ENCODE peak calls at places on chromosomes 6 and 20, in four cellular contexts. N is SK-N-SH, B is HCT116, R is HepG2. U is an unnamed sample.

GRCh38 chr6:154123567-154123966 is 84.5 kb downstream of the OPRM1 start:
- DNase-seq in B (no peak), R (no peak), N (no peak), U (no peak)

GRCh38 chr6:73081955-73082354 is 143.3 kb downstream of the KHDC1L start:
- DNase-seq in B (no peak), R (no peak), N (no peak), U (no peak)

GRCh38 chr20:38004416-38004815 is 28.8 kb downstream of the TTI1 start:
- DNase-seq in B (no peak), R (no peak), N (no peak), U (no peak)

GRCh38 chr20:62829231-62830230 is 12.7 kb downstream of the COL9A3 start:
- DNase-seq in R (no peak), B (no peak), N (peak), U (no peak)

GRCh38 chr6:89506716-89507597 is 74.0 kb downstream of the ANKRD6 start:
- DNase-seq in N (no peak), B (no peak), R (peak), U (no peak)

GRCh38 chr6:33860006-33860405 is 56.2 kb upstream of the MLN start:
- DNase-seq in R (no peak), B (no peak), N (no peak), U (no peak)

GRCh38 chr20:11891827-11892521 is 25.7 kb upstream of the BTBD3 start:
- DNase-seq in N (peak), B (peak), R (peak), U (peak)

GRCh38 chr20:44572551-44573500 is 9.6 kb upstream of the PKIG start:
- DNase-seq in R (no peak), N (no peak), B (no peak), U (no peak)

GRCh38 chr20:32052090-32052791 is at the start of gene HCK:
- DNase-seq in R (no peak), N (peak), B (no peak), U (no peak)

GRCh38 chr6:161303628-161304340 is 29.9 kb upstream of the AGPAT4 start:
- DNase-seq in B (no peak), R (no peak), N (no peak), U (no peak)

GRCh38 chr6:53794073-53794719 is 609 bp upstream of the LRRC1 start:
- DNase-seq in N (peak), B (peak), R (peak), U (no peak)

GRCh38 chr6:12751694-12752304 is 35.2 kb downstream of the PHACTR1 start:
- DNase-seq in R (peak), B (no peak), N (no peak), U (peak)

GRCh38 chr6:46963626-46964025 is 41.9 kb upstream of the ADGRF5 start:
- DNase-seq in N (no peak), B (no peak), R (no peak), U (no peak)

GRCh38 chr6:145507251-145507650 is 228.1 kb downstream of the EPM2A start:
- DNase-seq in B (no peak), N (no peak), R (no peak), U (no peak)

GRCh38 chr6:73624896-73625295 is 28.9 kb downstream of the SLC17A5 start:
- DNase-seq in B (no peak), N (no peak), R (no peak), U (no peak)

GRCh38 chr20:40493551-40493950 is 195.5 kb downstream of the MAFB start:
- DNase-seq in R (no peak), B (peak), N (no peak), U (no peak)

GRCh38 chr6:11460001-11460668 is 77.4 kb upstream of the TMEM170B start:
- DNase-seq in N (no peak), B (no peak), R (no peak), U (no peak)

GRCh38 chr6:61887425-61887824 is 398.6 kb downstream of the KHDRBS2 start:
- DNase-seq in B (no peak), R (no peak), N (no peak), U (no peak)

GRCh38 chr20:35088231-35088794 is 4.3 kb downstream of the TRPC4AP start:
- DNase-seq in N (no peak), B (no peak), R (no peak), U (no peak)

GRCh38 chr6:161044335-161044734 is 52.8 kb downstream of the MAP3K4 start:
- DNase-seq in B (no peak), N (no peak), R (no peak), U (no peak)

GRCh38 chr6:152600022-152600421 is 37.1 kb downstream of the SYNE1 start:
- DNase-seq in N (no peak), R (no peak), B (no peak), U (no peak)

GRCh38 chr6:2783188-2783957 is 18.2 kb downstream of the WRNIP1 start:
- DNase-seq in R (no peak), N (no peak), B (no peak), U (peak)

GRCh38 chr20:45970646-45971424 is 1.2 kb downstream of the ZNF335 start:
- DNase-seq in R (no peak), B (no peak), N (peak), U (no peak)

GRCh38 chr20:31569163-31570020 is 35.7 kb upstream of the ID1 start:
- DNase-seq in R (peak), B (no peak), N (peak), U (peak)

GRCh38 chr6:119979862-119980261 is 630.3 kb upstream of the MAN1A1 start:
- DNase-seq in B (peak), N (no peak), R (peak), U (peak)

GRCh38 chr6:142118926-142119325 is 13.8 kb upstream of the GJE1 start:
- DNase-seq in B (no peak), R (no peak), N (no peak), U (no peak)

GRCh38 chr20:6395695-6396094 is 272.9 kb upstream of the FERMT1 start:
- DNase-seq in N (no peak), B (no peak), R (no peak), U (no peak)

GRCh38 chr6:88562737-88563625 is 396.8 kb upstream of the CNR1 start:
- DNase-seq in B (no peak), R (no peak), N (no peak), U (no peak)

GRCh38 chr6:30882764-30883475 is 1.4 kb upstream of the DDR1 start:
- DNase-seq in R (no peak), B (peak), N (peak), U (peak)

GRCh38 chr6:155678361-155678760 is 222.7 kb upstream of the NOX3 start:
- DNase-seq in N (no peak), B (no peak), R (no peak), U (no peak)

GRCh38 chr6:73879466-73879865 is 183.5 kb downstream of the CD109 start:
- DNase-seq in R (no peak), B (no peak), N (no peak), U (no peak)

GRCh38 chr6:107941627-107942026 is 16.4 kb downstream of the SEC63 start:
- DNase-seq in N (no peak), B (no peak), R (no peak), U (no peak)

GRCh38 chr6:28721372-28721771 is 195.7 kb downstream of the GPX5 start:
- DNase-seq in N (no peak), R (no peak), B (no peak), U (no peak)
- TF ChIP-seq ELF1 in N (no peak), R (no peak), B (no peak), U (no peak)

DNA sequence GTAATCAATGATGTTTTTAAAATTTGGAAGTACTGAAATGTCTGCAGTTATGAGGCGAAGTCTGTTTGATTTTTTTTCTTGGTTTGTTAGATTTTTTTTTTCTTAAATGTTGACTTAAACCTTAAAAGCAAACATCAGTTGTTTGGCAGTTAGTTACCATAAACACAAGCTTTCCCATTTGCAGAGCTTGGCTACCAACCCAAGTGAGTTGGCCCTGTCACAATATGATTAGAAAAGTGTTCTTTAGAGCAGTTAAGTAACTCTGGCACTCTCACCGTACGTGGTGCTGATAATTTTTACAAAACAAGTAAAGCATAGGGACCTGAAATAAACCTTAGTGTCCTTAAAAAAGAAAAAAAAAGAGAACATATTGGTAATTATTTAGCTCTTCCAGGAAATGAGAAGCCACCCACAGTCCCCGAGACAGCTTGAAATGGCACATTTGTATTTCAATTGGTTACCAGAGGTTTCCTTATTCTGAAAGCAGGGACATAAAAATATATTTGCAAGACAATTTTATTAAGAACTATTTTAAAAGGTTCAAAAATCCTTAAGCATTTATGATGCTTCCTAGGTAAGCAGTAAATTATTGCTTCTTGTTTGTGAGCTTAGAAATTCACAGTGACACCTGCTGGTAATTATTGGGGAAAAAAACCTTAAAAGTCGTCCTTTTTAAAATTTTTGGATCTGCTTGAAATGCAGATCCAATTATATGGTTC is 3.9 kb downstream of the HEY2 start:
- DNase-seq in B (peak), R (peak), N (no peak), U (no peak)
- TF ChIP-seq ELF1 in B (no peak), R (no peak), N (no peak), U (no peak)

DNA sequence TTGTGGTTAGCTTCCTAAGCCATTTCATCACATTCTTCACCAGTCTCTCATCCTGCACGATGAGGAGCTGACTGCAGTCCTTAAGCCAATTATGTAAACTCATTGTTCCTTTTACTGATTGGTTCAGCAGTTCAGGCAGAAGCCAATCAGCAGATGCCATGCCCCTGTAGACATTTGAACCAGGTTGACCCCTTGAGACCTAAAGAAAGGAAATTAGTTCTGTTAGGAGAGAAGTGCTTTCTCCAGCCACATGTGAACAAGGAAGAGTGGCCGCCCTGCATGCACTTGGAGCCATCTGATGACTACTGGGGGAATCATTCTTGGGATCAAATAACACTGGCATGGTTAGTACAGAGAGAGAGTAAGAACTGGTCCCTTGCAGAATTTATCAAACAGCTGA is 535.2 kb upstream of the ID4 start:
- DNase-seq in N (no peak), R (no peak), B (no peak), U (no peak)
- TF ChIP-seq ELF1 in N (no peak), R (no peak), B (no peak), U (no peak)

DNA sequence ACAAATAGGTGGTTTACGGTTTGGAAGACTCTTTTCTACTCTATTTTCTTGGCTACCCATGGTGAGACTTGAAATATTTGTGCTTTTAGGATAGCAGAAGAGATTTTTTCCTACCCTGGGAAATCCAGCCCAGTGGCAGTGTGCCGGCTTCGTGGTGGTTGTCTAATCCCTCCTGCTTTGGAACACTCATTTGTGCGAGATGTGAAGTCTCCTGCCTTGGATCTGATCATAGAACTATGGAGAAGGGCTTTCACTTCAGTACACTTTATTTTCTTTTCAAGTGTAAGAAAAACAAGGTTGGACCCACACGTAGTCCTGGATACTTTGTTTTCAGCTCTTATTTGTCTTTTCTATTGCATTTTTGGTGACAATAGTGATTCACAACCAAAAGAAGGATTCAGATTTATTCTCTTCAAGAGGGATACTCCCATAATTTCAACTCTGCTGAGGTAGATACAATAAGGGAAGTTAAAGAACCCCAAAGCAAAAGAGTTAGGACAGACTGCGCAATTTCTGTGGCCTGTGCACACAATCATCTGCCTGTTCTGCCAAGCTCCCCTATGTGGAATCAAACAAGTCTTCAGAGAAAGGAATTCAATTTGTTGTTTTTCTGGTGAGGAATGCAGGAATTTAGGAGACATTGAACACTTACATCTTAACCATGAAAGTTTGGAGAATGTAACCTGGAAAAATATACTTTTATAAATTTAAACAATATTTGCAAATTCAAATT is 413.2 kb downstream of the GJA1 start:
- DNase-seq in R (no peak), N (no peak), B (no peak), U (no peak)
- TF ChIP-seq ELF1 in R (no peak), N (no peak), B (no peak), U (no peak)

DNA sequence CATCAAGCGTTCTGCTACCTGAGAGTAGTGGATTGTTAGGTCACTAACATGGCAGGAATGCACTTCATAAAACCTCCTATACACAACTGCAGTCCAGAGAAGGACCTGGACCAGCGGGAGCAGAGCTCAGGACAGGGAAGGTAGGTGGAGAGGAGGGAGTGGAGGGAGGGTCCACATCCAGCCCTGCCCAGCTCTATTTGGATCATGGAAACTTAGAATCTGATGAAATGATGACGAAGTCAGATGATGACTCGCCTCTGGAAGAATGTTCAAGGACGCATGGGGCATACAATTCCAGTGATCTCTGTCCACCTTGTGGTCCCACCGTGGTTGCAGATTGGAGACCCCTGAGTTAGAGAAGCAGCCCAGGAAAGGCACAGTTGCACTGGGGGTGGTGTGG is 68.8 kb downstream of the CLIC5 start:
- DNase-seq in R (no peak), N (no peak), B (no peak), U (no peak)
- TF ChIP-seq ELF1 in R (no peak), N (no peak), B (no peak), U (no peak)

DNA sequence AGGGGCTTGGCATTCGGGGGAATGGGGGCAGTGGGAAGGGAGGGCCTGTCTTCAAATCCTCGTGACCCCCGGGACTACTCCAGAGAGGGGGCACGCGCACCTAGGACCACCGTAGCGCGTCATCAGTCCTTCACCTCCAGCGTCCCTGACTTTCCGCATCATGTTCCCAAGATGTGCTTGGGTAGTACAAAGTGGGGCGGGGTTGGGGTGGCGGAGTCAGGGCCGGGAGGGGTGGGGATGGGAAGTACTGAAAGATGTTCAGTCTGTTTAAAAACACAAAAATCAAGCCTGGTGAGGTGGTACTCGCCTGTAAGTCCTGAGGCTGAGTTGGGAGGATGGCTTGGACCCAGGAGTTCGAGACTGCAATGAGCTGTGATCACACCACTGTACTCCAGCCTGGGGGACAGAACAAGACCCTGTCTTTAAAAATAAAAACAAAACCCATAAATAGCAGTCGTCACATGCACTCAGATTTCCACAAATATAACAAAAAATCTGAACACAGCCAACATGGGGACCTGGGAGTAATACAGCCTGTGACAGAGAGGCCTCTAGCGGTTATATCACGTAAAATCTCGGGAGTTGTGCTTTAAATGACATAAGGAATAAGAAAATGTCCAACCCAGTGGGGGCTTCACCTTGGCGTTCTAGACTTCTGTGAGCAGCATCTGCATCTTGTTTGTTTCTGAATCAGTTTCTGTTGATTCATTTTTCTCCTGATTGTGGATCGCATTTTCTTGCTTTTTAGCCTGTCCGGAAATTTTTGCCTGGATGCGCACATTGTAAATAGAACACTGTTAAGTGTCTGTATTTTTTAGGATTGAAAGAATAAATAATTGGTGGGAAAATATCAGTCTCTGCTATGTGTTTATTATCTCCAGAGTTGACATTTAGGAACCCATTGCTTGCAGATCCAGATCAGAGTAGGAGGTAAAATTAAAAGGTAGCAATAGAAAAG is 698 bp upstream of the LRP11 start:
- DNase-seq in B (no peak), N (peak), R (peak), U (peak)
- TF ChIP-seq ELF1 in B (no peak), N (no peak), R (no peak), U (no peak)